ENCODE peak calls at places on chromosomes 13 and 19, in eight cellular contexts. One of them, this sample, is unnamed.

GRCh38 chr19:35213678-35214632 is 14.6 kb downstream of the FAM187B start:
- DNase-seq in HCT116: peak
- DNase-seq in HepG2: no peak
- DNase-seq in GM12878: peak
- DNase-seq in A549: peak
- DNase-seq in H1: no peak
- DNase-seq in SK-N-SH: peak
- DNase-seq in K562: no peak
- DNase-seq in this sample: peak

GRCh38 chr19:1000095-1000494 is at the start of gene GRIN3B:
- DNase-seq in HCT116: peak
- DNase-seq in HepG2: peak
- DNase-seq in GM12878: no peak
- DNase-seq in A549: peak
- DNase-seq in H1: peak
- DNase-seq in SK-N-SH: peak
- DNase-seq in K562: peak
- DNase-seq in this sample: peak

GRCh38 chr19:14413355-14413754 is 5.8 kb downstream of the DDX39A start:
- DNase-seq in HCT116: no peak
- DNase-seq in HepG2: no peak
- DNase-seq in GM12878: no peak
- DNase-seq in A549: no peak
- DNase-seq in H1: no peak
- DNase-seq in SK-N-SH: no peak
- DNase-seq in K562: no peak
- DNase-seq in this sample: no peak

GRCh38 chr19:362154-362553 is 17.6 kb upstream of the MIER2 start:
- DNase-seq in HCT116: no peak
- DNase-seq in HepG2: no peak
- DNase-seq in GM12878: no peak
- DNase-seq in A549: no peak
- DNase-seq in H1: no peak
- DNase-seq in SK-N-SH: no peak
- DNase-seq in K562: no peak
- DNase-seq in this sample: no peak

GRCh38 chr19:29596885-29597525 is 9.1 kb upstream of the POP4 start:
- DNase-seq in HCT116: no peak
- DNase-seq in HepG2: peak
- DNase-seq in GM12878: no peak
- DNase-seq in A549: no peak
- DNase-seq in H1: no peak
- DNase-seq in SK-N-SH: no peak
- DNase-seq in K562: no peak
- DNase-seq in this sample: peak

GRCh38 chr13:67258482-67258881 is 28.3 kb upstream of the PCDH9 start:
- DNase-seq in HCT116: no peak
- DNase-seq in HepG2: no peak
- DNase-seq in GM12878: no peak
- DNase-seq in A549: no peak
- DNase-seq in H1: peak
- DNase-seq in SK-N-SH: no peak
- DNase-seq in K562: no peak
- DNase-seq in this sample: no peak

GRCh38 chr19:39157997-39158389 is 32.4 kb downstream of the PAK4 start:
- DNase-seq in HCT116: no peak
- DNase-seq in HepG2: no peak
- DNase-seq in GM12878: no peak
- DNase-seq in A549: no peak
- DNase-seq in H1: no peak
- DNase-seq in SK-N-SH: no peak
- DNase-seq in K562: no peak
- DNase-seq in this sample: no peak

GRCh38 chr19:4597975-4598671 is 38.6 kb upstream of the SEMA6B start:
- DNase-seq in HCT116: no peak
- DNase-seq in HepG2: no peak
- DNase-seq in GM12878: no peak
- DNase-seq in A549: peak
- DNase-seq in H1: peak
- DNase-seq in SK-N-SH: peak
- DNase-seq in K562: peak
- DNase-seq in this sample: no peak

GRCh38 chr13:21405309-21405708 is 53.8 kb downstream of the ZDHHC20 start:
- DNase-seq in HCT116: no peak
- DNase-seq in HepG2: no peak
- DNase-seq in GM12878: no peak
- DNase-seq in A549: no peak
- DNase-seq in H1: no peak
- DNase-seq in SK-N-SH: no peak
- DNase-seq in K562: no peak
- DNase-seq in this sample: no peak

GRCh38 chr13:65613004-65613403 is 1617.1 kb downstream of the PCDH9 start:
- DNase-seq in HCT116: peak
- DNase-seq in HepG2: peak
- DNase-seq in GM12878: no peak
- DNase-seq in A549: no peak
- DNase-seq in H1: peak
- DNase-seq in SK-N-SH: no peak
- DNase-seq in K562: no peak
- DNase-seq in this sample: no peak

GRCh38 chr13:38693168-38693567 is 6.3 kb downstream of the FREM2 start:
- DNase-seq in HCT116: no peak
- DNase-seq in HepG2: no peak
- DNase-seq in GM12878: no peak
- DNase-seq in A549: no peak
- DNase-seq in H1: no peak
- DNase-seq in SK-N-SH: no peak
- DNase-seq in K562: no peak
- DNase-seq in this sample: no peak

GRCh38 chr19:55472463-55472862 is 4.0 kb upstream of the ZNF628 start:
- DNase-seq in HCT116: peak
- DNase-seq in HepG2: peak
- DNase-seq in GM12878: no peak
- DNase-seq in A549: no peak
- DNase-seq in H1: no peak
- DNase-seq in SK-N-SH: no peak
- DNase-seq in K562: no peak
- DNase-seq in this sample: peak

GRCh38 chr13:48431431-48431830 is 18.5 kb upstream of the LPAR6 start:
- DNase-seq in HCT116: no peak
- DNase-seq in HepG2: peak
- DNase-seq in GM12878: no peak
- DNase-seq in A549: no peak
- DNase-seq in H1: no peak
- DNase-seq in SK-N-SH: no peak
- DNase-seq in K562: no peak
- DNase-seq in this sample: no peak

GRCh38 chr13:48434203-48434602 is 21.3 kb upstream of the LPAR6 start:
- DNase-seq in HCT116: no peak
- DNase-seq in HepG2: no peak
- DNase-seq in GM12878: no peak
- DNase-seq in A549: no peak
- DNase-seq in H1: no peak
- DNase-seq in SK-N-SH: no peak
- DNase-seq in K562: no peak
- DNase-seq in this sample: no peak

GRCh38 chr13:48429886-48430285 is 17.0 kb upstream of the LPAR6 start:
- DNase-seq in HCT116: no peak
- DNase-seq in HepG2: no peak
- DNase-seq in GM12878: no peak
- DNase-seq in A549: no peak
- DNase-seq in H1: no peak
- DNase-seq in SK-N-SH: no peak
- DNase-seq in K562: no peak
- DNase-seq in this sample: no peak

GRCh38 chr13:48429036-48429435 is 16.1 kb upstream of the LPAR6 start:
- DNase-seq in HCT116: no peak
- DNase-seq in HepG2: no peak
- DNase-seq in GM12878: no peak
- DNase-seq in A549: no peak
- DNase-seq in H1: no peak
- DNase-seq in SK-N-SH: no peak
- DNase-seq in K562: no peak
- DNase-seq in this sample: no peak

DNA sequence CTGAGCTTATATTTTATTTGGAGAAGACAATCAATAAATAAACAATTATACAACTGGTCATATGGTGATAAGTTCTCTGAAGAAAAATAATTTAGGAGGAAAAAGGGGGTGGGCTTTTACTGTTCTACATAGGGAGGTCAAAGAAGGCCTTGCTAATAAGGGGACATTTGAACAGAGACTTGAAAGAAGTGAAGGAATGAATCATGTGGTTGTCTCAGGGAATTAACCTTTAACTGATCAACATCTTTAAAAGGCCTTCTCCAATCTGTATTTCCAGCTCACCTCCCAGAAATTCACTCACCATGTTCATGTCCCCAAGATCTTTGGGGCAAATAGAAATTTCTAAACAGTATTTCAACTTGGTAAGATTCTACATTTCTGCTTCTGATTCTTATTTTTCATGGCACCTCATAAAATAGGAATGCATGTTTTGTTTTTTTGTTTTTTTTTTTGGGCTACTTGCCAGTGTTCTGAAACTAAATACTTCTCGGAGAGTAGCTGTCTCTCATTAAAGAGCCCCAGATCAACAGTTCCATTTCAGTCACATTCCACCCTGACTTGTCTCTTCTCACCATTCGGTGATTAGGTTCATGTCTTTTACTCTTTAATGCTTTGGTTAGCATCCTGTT is 19.2 kb upstream of the LPAR6 start:
- DNase-seq in HCT116: no peak
- DNase-seq in HepG2: peak
- DNase-seq in GM12878: no peak
- DNase-seq in A549: no peak
- DNase-seq in H1: no peak
- DNase-seq in SK-N-SH: no peak
- DNase-seq in K562: no peak
- DNase-seq in this sample: no peak
- TF ChIP-seq RAD21 in HCT116: no peak
- TF ChIP-seq RAD21 in HepG2: no peak
- TF ChIP-seq RAD21 in GM12878: no peak
- TF ChIP-seq RAD21 in A549: no peak
- TF ChIP-seq RAD21 in H1: no peak
- TF ChIP-seq RAD21 in SK-N-SH: no peak
- TF ChIP-seq RAD21 in K562: no peak
- TF ChIP-seq RAD21 in this sample: no peak

GRCh38 chr13:26024558-26024957 is 27.3 kb downstream of the SHISA2 start:
- DNase-seq in HCT116: no peak
- DNase-seq in HepG2: no peak
- DNase-seq in GM12878: no peak
- DNase-seq in A549: no peak
- DNase-seq in H1: peak
- DNase-seq in SK-N-SH: no peak
- DNase-seq in K562: no peak
- DNase-seq in this sample: no peak
- TF ChIP-seq RAD21 in HCT116: no peak
- TF ChIP-seq RAD21 in HepG2: no peak
- TF ChIP-seq RAD21 in GM12878: no peak
- TF ChIP-seq RAD21 in A549: no peak
- TF ChIP-seq RAD21 in H1: no peak
- TF ChIP-seq RAD21 in SK-N-SH: no peak
- TF ChIP-seq RAD21 in K562: no peak
- TF ChIP-seq RAD21 in this sample: no peak

GRCh38 chr19:33887891-33888290 is 91.2 kb downstream of the KCTD15 start:
- DNase-seq in HCT116: no peak
- DNase-seq in HepG2: no peak
- DNase-seq in GM12878: no peak
- DNase-seq in A549: no peak
- DNase-seq in H1: no peak
- DNase-seq in SK-N-SH: no peak
- DNase-seq in K562: no peak
- DNase-seq in this sample: no peak
- TF ChIP-seq RAD21 in HCT116: no peak
- TF ChIP-seq RAD21 in HepG2: no peak
- TF ChIP-seq RAD21 in GM12878: no peak
- TF ChIP-seq RAD21 in A549: no peak
- TF ChIP-seq RAD21 in H1: no peak
- TF ChIP-seq RAD21 in SK-N-SH: no peak
- TF ChIP-seq RAD21 in K562: no peak
- TF ChIP-seq RAD21 in this sample: no peak

GRCh38 chr19:10718205-10719196 is 622 bp downstream of the DNM2 start:
- DNase-seq in HCT116: no peak
- DNase-seq in HepG2: no peak
- DNase-seq in GM12878: no peak
- DNase-seq in A549: no peak
- DNase-seq in H1: peak
- DNase-seq in SK-N-SH: peak
- DNase-seq in K562: peak
- DNase-seq in this sample: peak
- TF ChIP-seq RAD21 in HCT116: no peak
- TF ChIP-seq RAD21 in HepG2: peak
- TF ChIP-seq RAD21 in GM12878: no peak
- TF ChIP-seq RAD21 in A549: no peak
- TF ChIP-seq RAD21 in H1: no peak
- TF ChIP-seq RAD21 in SK-N-SH: no peak
- TF ChIP-seq RAD21 in K562: peak
- TF ChIP-seq RAD21 in this sample: no peak